ENCODE peak calls at places on chromosomes 13 and 19, in ten cellular contexts. Z, D, O, X, H, U, S, Q, C and T are unnamed samples.

GRCh38 chr13:29428310-29428991 is 167.0 kb downstream of the SLC7A1 start:
- DNase-seq in Z (no peak), D (peak; percentile 61), O (peak; percentile 87), X (no peak), H (no peak), U (no peak), S (no peak), Q (no peak), C (peak; percentile 4), T (no peak)

GRCh38 chr13:53170910-53171309 is 142.3 kb downstream of the OLFM4 start:
- DNase-seq in Z (no peak), D (no peak), O (no peak), X (no peak), H (no peak), U (no peak), S (no peak), Q (no peak), C (no peak), T (no peak)

GRCh38 chr19:50839712-50840655 is 6.6 kb upstream of the KLK15 start:
- DNase-seq in Z (no peak), D (no peak), O (no peak), X (no peak), H (no peak), U (no peak), S (no peak), Q (no peak), C (no peak), T (no peak)

GRCh38 chr13:92197669-92198068 is 799.2 kb downstream of the GPC5 start:
- DNase-seq in Z (no peak), D (no peak), O (no peak), X (no peak), H (no peak), U (no peak), S (no peak), Q (no peak), C (no peak), T (no peak)

GRCh38 chr19:8638078-8638619 is 7.7 kb downstream of the NFILZ start:
- DNase-seq in Z (peak; percentile 35), D (no peak), O (no peak), X (no peak), H (peak; percentile 61), U (no peak), S (no peak), Q (no peak), C (no peak), T (no peak)

GRCh38 chr19:16118489-16119033 is 6.9 kb downstream of the RAB8A start:
- DNase-seq in Z (no peak), D (no peak), O (no peak), X (no peak), H (no peak), U (peak; percentile 76), S (no peak), Q (no peak), C (no peak), T (no peak)

GRCh38 chr13:51112771-51113170 is 1.7 kb upstream of the C13orf42 start:
- DNase-seq in Z (no peak), D (no peak), O (no peak), X (no peak), H (no peak), U (no peak), S (no peak), Q (no peak), C (no peak), T (no peak)

GRCh38 chr13:105118577-105118976 is 1416.9 kb downstream of the EFNB2 start:
- DNase-seq in Z (no peak), D (no peak), O (no peak), X (no peak), H (no peak), U (no peak), S (no peak), Q (no peak), C (no peak), T (no peak)

GRCh38 chr13:83007226-83007625 is 875.0 kb downstream of the SLITRK1 start:
- DNase-seq in Z (no peak), D (no peak), O (no peak), X (no peak), H (no peak), U (no peak), S (no peak), Q (no peak), C (no peak), T (no peak)

GRCh38 chr13:111503376-111503775 is 182.9 kb downstream of the TEX29 start:
- DNase-seq in Z (no peak), D (no peak), O (no peak), X (no peak), H (no peak), U (no peak), S (no peak), Q (no peak), C (peak; percentile 3), T (no peak)

GRCh38 chr13:76882431-76882830 is 3.8 kb downstream of the KCTD12 start:
- DNase-seq in Z (no peak), D (no peak), O (no peak), X (no peak), H (peak; percentile 88), U (no peak), S (no peak), Q (no peak), C (no peak), T (no peak)

GRCh38 chr19:5434970-5435641 is 20.1 kb upstream of the ZNRF4 start:
- DNase-seq in Z (no peak), D (no peak), O (no peak), X (peak; percentile 28), H (peak; percentile 60), U (no peak), S (peak; percentile 87), Q (no peak), C (no peak), T (peak; percentile 26)

GRCh38 chr13:39202746-39203145 is 164.5 kb downstream of the NHLRC3 start:
- DNase-seq in Z (no peak), D (no peak), O (no peak), X (no peak), H (no peak), U (no peak), S (no peak), Q (no peak), C (no peak), T (no peak)

GRCh38 chr19:13781547-13781946 is 7.3 kb downstream of the C19orf53 start:
- DNase-seq in Z (peak; percentile 75), D (peak; percentile 75), O (peak; percentile 67), X (peak; percentile 77), H (peak; percentile 89), U (no peak), S (peak; percentile 78), Q (no peak), C (peak; percentile 75), T (no peak)

GRCh38 chr13:57624565-57625435 is 6.7 kb upstream of the PCDH17 start:
- DNase-seq in Z (peak; percentile 44), D (peak; percentile 73), O (peak; percentile 87), X (no peak), H (peak; percentile 53), U (no peak), S (peak; percentile 40), Q (no peak), C (no peak), T (peak; percentile 32)

GRCh38 chr13:102913924-102914628 is 68.2 kb downstream of the ERCC5 start:
- DNase-seq in Z (no peak), D (no peak), O (no peak), X (no peak), H (peak; percentile 51), U (no peak), S (no peak), Q (no peak), C (no peak), T (no peak)

GRCh38 chr13:48975926-48976676 is 389 bp downstream of the FNDC3A start:
- DNase-seq in Z (peak; percentile 80), D (peak; percentile 94), O (peak; percentile 87), X (no peak), H (peak; percentile 76), U (peak; percentile 79), S (peak; percentile 71), Q (peak; percentile 90), C (peak; percentile 73), T (no peak)
- TF ChIP-seq CTCF in Z (no peak), D (no peak), O (no peak), X (no peak), H (peak; percentile 1), U (no peak), S (peak; percentile 59), Q (peak; percentile 15), C (no peak), T (no peak)

GRCh38 chr19:45200614-45201013 is 22.0 kb downstream of the BLOC1S3 start:
- DNase-seq in Z (no peak), D (peak; percentile 51), O (peak; percentile 49), X (no peak), H (peak; percentile 40), U (no peak), S (peak; percentile 43), Q (peak; percentile 88), C (peak; percentile 80), T (no peak)
- TF ChIP-seq CTCF in Z (peak; percentile 29), D (peak; percentile 49), O (peak; percentile 58), X (peak; percentile 29), H (peak; percentile 36), U (no peak), S (peak; percentile 56), Q (peak; percentile 74), C (peak; percentile 54), T (peak; percentile 22)

DNA sequence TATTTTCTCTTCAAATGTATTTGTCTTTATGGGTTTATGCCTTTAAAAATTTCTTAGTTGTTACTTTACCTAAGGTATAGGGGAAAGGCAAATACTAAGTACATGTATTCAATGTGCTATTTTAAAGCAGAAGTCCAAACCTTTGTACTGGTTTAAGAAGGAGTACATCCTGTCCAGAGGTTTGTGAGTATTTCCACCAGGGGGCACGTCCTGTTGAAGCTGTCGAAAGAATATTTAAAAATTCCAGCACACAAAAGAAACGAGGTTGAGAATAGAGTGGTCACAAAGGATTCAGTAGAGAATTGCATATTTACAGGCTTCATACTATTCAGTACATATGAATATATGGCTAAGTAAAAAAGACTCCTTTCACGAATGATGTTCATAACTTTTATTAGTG is 59.8 kb downstream of the URI1 start:
- DNase-seq in Z (no peak), D (no peak), O (peak; percentile 7), X (no peak), H (no peak), U (no peak), S (no peak), Q (no peak), C (no peak), T (no peak)
- TF ChIP-seq CTCF in Z (no peak), D (peak; percentile 19), O (peak; percentile 30), X (no peak), H (no peak), U (no peak), S (peak; percentile 61), Q (peak; percentile 38), C (no peak), T (no peak)

DNA sequence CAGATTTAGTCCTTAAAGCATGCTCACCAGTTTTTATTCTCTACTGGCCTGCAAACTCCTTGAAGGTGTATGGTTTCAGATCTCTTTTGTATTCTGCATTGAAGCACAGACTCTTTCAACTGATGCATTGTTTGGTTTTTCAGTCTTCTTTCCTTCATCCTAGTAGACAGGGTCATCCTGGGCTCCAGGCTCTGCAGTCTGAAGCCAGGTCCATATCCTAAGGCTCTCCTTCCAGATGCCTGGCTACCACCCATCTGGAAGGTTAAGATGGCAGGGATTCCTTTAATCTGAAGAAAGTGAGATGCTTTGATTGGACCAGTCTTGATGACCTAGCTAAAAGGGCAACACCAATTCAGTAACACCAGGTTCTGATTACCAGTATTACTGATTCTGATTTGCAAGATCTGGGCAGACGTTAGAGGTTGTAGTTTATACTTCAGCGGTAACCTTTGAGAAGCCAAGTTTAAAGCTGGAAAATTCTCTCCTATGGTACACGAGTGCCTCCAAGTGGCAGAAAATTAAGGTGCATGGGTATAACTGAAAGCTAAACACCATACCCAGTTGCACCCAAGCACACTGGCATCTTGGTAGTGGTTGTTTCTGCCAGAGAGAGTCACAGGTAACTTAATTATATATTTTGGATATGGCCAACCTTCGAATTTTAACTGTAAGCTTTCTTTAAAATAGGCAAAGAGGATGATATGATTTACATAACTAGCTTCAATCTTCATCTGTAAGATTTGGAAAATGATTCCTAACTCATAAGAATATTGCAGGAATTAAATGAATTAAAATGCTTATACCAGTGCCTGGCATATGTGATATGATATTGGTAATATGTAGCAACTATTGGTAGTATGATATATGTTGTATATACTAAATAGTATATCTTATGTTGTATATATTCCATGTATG is 1651.9 kb upstream of the MIR17HG start:
- DNase-seq in Z (peak; percentile 37), D (peak; percentile 64), O (peak; percentile 68), X (no peak), H (peak; percentile 8), U (no peak), S (no peak), Q (no peak), C (peak; percentile 69), T (peak; percentile 10)
- TF ChIP-seq CTCF in Z (peak; percentile 26), D (peak; percentile 90), O (peak; percentile 71), X (no peak), H (peak; percentile 61), U (no peak), S (peak; percentile 60), Q (peak; percentile 89), C (peak; percentile 86), T (peak; percentile 75)